ENCODE peak calls at places on chromosomes 6 and 20, in six cellular contexts. R is stimulated activated CD4-positive, alpha-beta T cell treated with anti-CD3 and anti-CD28 coated beads, Interleukin-2, amount 100 ng/mL, for 24 hours; A is cardiac fibroblast; L is ovary; H is choroid plexus epithelial cell; U is effector CD4-positive, alpha-beta T cell. X is an unnamed sample.

GRCh38 chr6:165845488-165845887 is 182.4 kb upstream of the PDE10A start:
- DNase-seq in R (no peak), A (no peak), L (no peak), H (no peak), U (no peak), X (no peak)

GRCh38 chr6:113997106-113997505 is 26.2 kb upstream of the HDAC2 start:
- DNase-seq in R (no peak), A (peak), L (no peak), H (peak), U (no peak), X (peak)

GRCh38 chr6:37418727-37419126 is 14.3 kb upstream of the CMTR1 start:
- DNase-seq in R (no peak), A (no peak), L (no peak), H (no peak), U (no peak), X (no peak)

GRCh38 chr20:25402583-25402982 is 4.9 kb upstream of the GINS1 start:
- DNase-seq in R (no peak), A (no peak), L (no peak), H (peak), U (no peak), X (no peak)

GRCh38 chr6:167717867-167718266 is 108.8 kb upstream of the AFDN start:
- DNase-seq in R (no peak), A (no peak), L (no peak), H (no peak), U (no peak), X (no peak)

GRCh38 chr6:61833176-61833716 is 452.8 kb downstream of the KHDRBS2 start:
- DNase-seq in R (no peak), A (no peak), L (no peak), H (no peak), U (no peak), X (no peak)

GRCh38 chr6:43724914-43725642 is 37.5 kb upstream of the MRPS18A start:
- DNase-seq in R (peak), A (peak), L (peak), H (peak), U (peak), X (peak)

GRCh38 chr6:10441655-10442009 is 26.8 kb upstream of the TFAP2A start:
- DNase-seq in R (no peak), A (no peak), L (no peak), H (no peak), U (no peak), X (no peak)

GRCh38 chr6:15893556-15894253 is 230.9 kb upstream of the DTNBP1 start:
- DNase-seq in R (no peak), A (peak), L (no peak), H (peak), U (no peak), X (peak)

GRCh38 chr6:53059648-53060589 is 5.3 kb upstream of the FBXO9 start:
- DNase-seq in R (no peak), A (no peak), L (no peak), H (no peak), U (no peak), X (no peak)

GRCh38 chr6:8207869-8208191 is 105.5 kb upstream of the EEF1E1 start:
- DNase-seq in R (no peak), A (no peak), L (no peak), H (no peak), U (no peak), X (no peak)

GRCh38 chr20:33731693-33732165 is at the start of gene ZNF341:
- DNase-seq in R (peak), A (peak), L (peak), H (no peak), U (peak), X (peak)

GRCh38 chr6:113190170-113190569 is 667.0 kb upstream of the MARCKS start:
- DNase-seq in R (no peak), A (no peak), L (no peak), H (peak), U (no peak), X (no peak)

GRCh38 chr6:159463440-159463839 is 229.6 kb downstream of the SOD2 start:
- DNase-seq in R (no peak), A (peak), L (no peak), H (peak), U (no peak), X (no peak)

GRCh38 chr6:88804701-88805100 is 158.7 kb downstream of the RNGTT start:
- DNase-seq in R (no peak), A (peak), L (no peak), H (peak), U (no peak), X (no peak)

GRCh38 chr6:43982084-43982625 is 145.1 kb downstream of the MRPL14 start:
- DNase-seq in R (no peak), A (no peak), L (no peak), H (no peak), U (no peak), X (no peak)

GRCh38 chr6:25312034-25312620 is 33.0 kb downstream of the CARMIL1 start:
- DNase-seq in R (no peak), A (peak), L (no peak), H (peak), U (no peak), X (no peak)

GRCh38 chr6:131696956-131697355 is 4.2 kb downstream of the OR2A4 start:
- DNase-seq in R (no peak), A (no peak), L (no peak), H (no peak), U (no peak), X (no peak)

GRCh38 chr6:30591008-30591407 is 19.8 kb downstream of the ABCF1 start:
- DNase-seq in R (no peak), A (peak), L (no peak), H (peak), U (no peak), X (no peak)

GRCh38 chr20:18904624-18905023 is 91.0 kb downstream of the SCP2D1 start:
- DNase-seq in R (no peak), A (peak), L (peak), H (no peak), U (no peak), X (no peak)

GRCh38 chr6:111447051-111447450 is 36.0 kb downstream of the REV3L start:
- DNase-seq in R (no peak), A (no peak), L (no peak), H (peak), U (no peak), X (no peak)

GRCh38 chr6:24495516-24495847 is 713 bp downstream of the ALDH5A1 start:
- DNase-seq in R (peak), A (peak), L (peak), H (peak), U (no peak), X (peak)

X was measured in foreskin melanocyte.